ENCODE peak calls at places on chromosomes 3 and 15, in five cellular contexts. A, O, W, I and E are unnamed samples.
A peak's percentile ranks its signal among the peaks of the same experiment; 100 is the strongest.

GRCh38 chr3:112735927-112736326 is 95.0 kb upstream of the CCDC80 start:
- DNase-seq in W (no peak), A (no peak), O (no peak), I (no peak), E (no peak)

GRCh38 chr15:92797168-92798052 is 102.7 kb upstream of the CHD2 start:
- DNase-seq in W (peak; percentile 79), O (no peak), A (peak; percentile 79), I (peak; percentile 69), E (peak; percentile 68)

GRCh38 chr3:66200147-66200546 is 20.7 kb upstream of the SLC25A26 start:
- DNase-seq in A (no peak), I (no peak), O (no peak), W (peak; percentile 21), E (no peak)

GRCh38 chr3:108125550-108126071 is 34.8 kb upstream of the CD47 start:
- DNase-seq in O (no peak), W (no peak), I (peak; percentile 73), A (no peak), E (peak; percentile 58)

GRCh38 chr15:90400759-90401314 is 12.8 kb downstream of the IQGAP1 start:
- DNase-seq in O (peak; percentile 92), A (peak; percentile 94), W (peak; percentile 83), I (peak; percentile 83), E (peak; percentile 80)

GRCh38 chr3:182735672-182736071 is 57.6 kb upstream of the ATP11B start:
- DNase-seq in A (no peak), W (no peak), I (no peak), O (no peak), E (no peak)

GRCh38 chr15:64833690-64834089 is 8.0 kb upstream of the PLEKHO2 start:
- DNase-seq in W (no peak), A (no peak), O (no peak), I (no peak), E (no peak)

GRCh38 chr15:76012021-76012551 is at the start of gene NRG4:
- DNase-seq in O (no peak), A (peak; percentile 37), W (peak; percentile 7), I (peak; percentile 40), E (no peak)

GRCh38 chr3:133408961-133409360 is 9.1 kb downstream of the BFSP2 start:
- DNase-seq in O (no peak), W (no peak), I (no peak), A (no peak), E (no peak)

GRCh38 chr15:81190922-81191507 is 5.7 kb upstream of the IL16 start:
- DNase-seq in I (no peak), A (no peak), W (no peak), O (no peak), E (no peak)

GRCh38 chr3:81684739-81685395 is 76.6 kb downstream of the GBE1 start:
- DNase-seq in W (peak; percentile 6), O (no peak), A (peak; percentile 21), I (no peak), E (no peak)